ENCODE peak calls at places on chromosome X, in five cellular contexts. One of them, this sample, is unnamed.

GRCh38 chrX:53000447-53001208 is 42.3 kb upstream of the FAM156A start:
- DNase-seq in fibroblast of mammary gland: no peak
- DNase-seq in astrocyte of the cerebellum: no peak
- DNase-seq in OCI-LY7: peak; percentile 16
- DNase-seq in K562: no peak
- DNase-seq in this sample: no peak

GRCh38 chrX:130055103-130055502 is 55.2 kb downstream of the ELF4 start:
- DNase-seq in K562: no peak
- DNase-seq in fibroblast of mammary gland: peak; percentile 35
- DNase-seq in OCI-LY7: no peak
- DNase-seq in astrocyte of the cerebellum: peak; percentile 33
- DNase-seq in this sample: no peak

GRCh38 chrX:13123247-13123856 is 78.9 kb upstream of the FAM9C start:
- DNase-seq in fibroblast of mammary gland: no peak
- DNase-seq in K562: no peak
- DNase-seq in astrocyte of the cerebellum: no peak
- DNase-seq in OCI-LY7: no peak
- DNase-seq in this sample: no peak

GRCh38 chrX:38233891-38234807 is 13.5 kb upstream of the SRPX start:
- DNase-seq in OCI-LY7: no peak
- DNase-seq in astrocyte of the cerebellum: peak; percentile 70
- DNase-seq in fibroblast of mammary gland: peak; percentile 96
- DNase-seq in K562: no peak
- DNase-seq in this sample: no peak

GRCh38 chrX:39613508-39613921 is 484.2 kb downstream of the BCOR start:
- DNase-seq in OCI-LY7: peak; percentile 5
- DNase-seq in K562: no peak
- DNase-seq in fibroblast of mammary gland: no peak
- DNase-seq in astrocyte of the cerebellum: no peak
- DNase-seq in this sample: no peak

GRCh38 chrX:135185795-135186443 is 14.7 kb upstream of the CT55 start:
- DNase-seq in fibroblast of mammary gland: peak; percentile 57
- DNase-seq in K562: peak; percentile 38
- DNase-seq in OCI-LY7: peak; percentile 13
- DNase-seq in astrocyte of the cerebellum: peak; percentile 3
- DNase-seq in this sample: peak; percentile 22

GRCh38 chrX:97743014-97743413 is 859.3 kb downstream of the RPA4 start:
- DNase-seq in OCI-LY7: peak; percentile 0
- DNase-seq in K562: no peak
- DNase-seq in astrocyte of the cerebellum: no peak
- DNase-seq in fibroblast of mammary gland: peak; percentile 1
- DNase-seq in this sample: no peak

GRCh38 chrX:7159132-7159861 is 11.3 kb upstream of the PUDP start:
- DNase-seq in fibroblast of mammary gland: peak; percentile 20
- DNase-seq in OCI-LY7: no peak
- DNase-seq in K562: no peak
- DNase-seq in astrocyte of the cerebellum: no peak
- DNase-seq in this sample: no peak

GRCh38 chrX:39416547-39417262 is 615.4 kb downstream of the MID1IP1 start:
- DNase-seq in K562: no peak
- DNase-seq in astrocyte of the cerebellum: no peak
- DNase-seq in fibroblast of mammary gland: no peak
- DNase-seq in OCI-LY7: peak; percentile 24
- DNase-seq in this sample: no peak

GRCh38 chrX:155865193-155865592 is 16.0 kb upstream of the VAMP7 start:
- DNase-seq in K562: no peak
- DNase-seq in fibroblast of mammary gland: no peak
- DNase-seq in astrocyte of the cerebellum: no peak
- DNase-seq in OCI-LY7: no peak
- DNase-seq in this sample: no peak

GRCh38 chrX:4909245-4909830 is 1195.9 kb upstream of the PRKX start:
- DNase-seq in astrocyte of the cerebellum: no peak
- DNase-seq in OCI-LY7: no peak
- DNase-seq in K562: no peak
- DNase-seq in fibroblast of mammary gland: no peak
- DNase-seq in this sample: no peak

GRCh38 chrX:28498658-28499057 is 88.6 kb upstream of the IL1RAPL1 start:
- DNase-seq in OCI-LY7: no peak
- DNase-seq in K562: no peak
- DNase-seq in fibroblast of mammary gland: no peak
- DNase-seq in astrocyte of the cerebellum: no peak
- DNase-seq in this sample: no peak

GRCh38 chrX:50700921-50701320 is 113.1 kb downstream of the SHROOM4 start:
- DNase-seq in OCI-LY7: no peak
- DNase-seq in astrocyte of the cerebellum: no peak
- DNase-seq in K562: no peak
- DNase-seq in fibroblast of mammary gland: peak; percentile 20
- DNase-seq in this sample: no peak

GRCh38 chrX:110241816-110242215 is 76.1 kb downstream of the AMMECR1 start:
- DNase-seq in fibroblast of mammary gland: peak; percentile 38
- DNase-seq in astrocyte of the cerebellum: peak; percentile 35
- DNase-seq in K562: no peak
- DNase-seq in OCI-LY7: no peak
- DNase-seq in this sample: no peak

GRCh38 chrX:46554942-46555341 is 9.7 kb upstream of the ZNF674 start:
- DNase-seq in OCI-LY7: no peak
- DNase-seq in fibroblast of mammary gland: peak; percentile 60
- DNase-seq in K562: no peak
- DNase-seq in astrocyte of the cerebellum: no peak
- DNase-seq in this sample: no peak

GRCh38 chrX:132757066-132757623 is 201.3 kb downstream of the HS6ST2 start:
- DNase-seq in fibroblast of mammary gland: no peak
- DNase-seq in astrocyte of the cerebellum: no peak
- DNase-seq in OCI-LY7: no peak
- DNase-seq in K562: no peak
- DNase-seq in this sample: no peak

GRCh38 chrX:65961714-65962113 is 78.2 kb downstream of the VSIG4 start:
- DNase-seq in astrocyte of the cerebellum: no peak
- DNase-seq in fibroblast of mammary gland: no peak
- DNase-seq in OCI-LY7: no peak
- DNase-seq in K562: no peak
- DNase-seq in this sample: no peak

GRCh38 chrX:98523026-98523425 is 1639.3 kb downstream of the RPA4 start:
- DNase-seq in fibroblast of mammary gland: no peak
- DNase-seq in OCI-LY7: no peak
- DNase-seq in K562: no peak
- DNase-seq in astrocyte of the cerebellum: no peak
- DNase-seq in this sample: no peak

GRCh38 chrX:44843753-44844152 is at the start of gene DUSP21:
- DNase-seq in K562: peak; percentile 70
- DNase-seq in astrocyte of the cerebellum: no peak
- DNase-seq in fibroblast of mammary gland: no peak
- DNase-seq in OCI-LY7: no peak
- DNase-seq in this sample: no peak

GRCh38 chrX:2351999-2352995 is 148.5 kb downstream of the DHRSX start:
- DNase-seq in astrocyte of the cerebellum: peak; percentile 90
- DNase-seq in K562: peak; percentile 40
- DNase-seq in fibroblast of mammary gland: peak; percentile 98
- DNase-seq in OCI-LY7: no peak
- DNase-seq in this sample: peak; percentile 92

GRCh38 chrX:71976753-71977152 is 66.1 kb downstream of the NHSL2 start:
- DNase-seq in fibroblast of mammary gland: peak; percentile 22
- DNase-seq in K562: no peak
- DNase-seq in OCI-LY7: no peak
- DNase-seq in astrocyte of the cerebellum: no peak
- DNase-seq in this sample: no peak

GRCh38 chrX:12026481-12026880 is 111.8 kb upstream of the FRMPD4 start:
- DNase-seq in K562: no peak
- DNase-seq in astrocyte of the cerebellum: no peak
- DNase-seq in fibroblast of mammary gland: no peak
- DNase-seq in OCI-LY7: no peak
- DNase-seq in this sample: no peak

GRCh38 chrX:21843179-21843578 is 3.8 kb downstream of the MBTPS2 start:
- DNase-seq in astrocyte of the cerebellum: no peak
- DNase-seq in fibroblast of mammary gland: no peak
- DNase-seq in OCI-LY7: no peak
- DNase-seq in K562: no peak
- DNase-seq in this sample: no peak

GRCh38 chrX:104428231-104428630 is 137.8 kb upstream of the IL1RAPL2 start:
- DNase-seq in OCI-LY7: no peak
- DNase-seq in fibroblast of mammary gland: no peak
- DNase-seq in K562: no peak
- DNase-seq in astrocyte of the cerebellum: no peak
- DNase-seq in this sample: no peak

GRCh38 chrX:147962476-147962875 is 18.7 kb upstream of the FMR1NB start:
- DNase-seq in fibroblast of mammary gland: peak; percentile 5
- DNase-seq in astrocyte of the cerebellum: no peak
- DNase-seq in OCI-LY7: no peak
- DNase-seq in K562: no peak
- DNase-seq in this sample: no peak

GRCh38 chrX:150229481-150229880 is 133.6 kb upstream of the MAMLD1 start:
- DNase-seq in astrocyte of the cerebellum: no peak
- DNase-seq in OCI-LY7: no peak
- DNase-seq in K562: no peak
- DNase-seq in fibroblast of mammary gland: no peak
- DNase-seq in this sample: no peak

GRCh38 chrX:16445166-16445752 is 204.7 kb upstream of the S100G start:
- DNase-seq in K562: peak; percentile 24
- DNase-seq in OCI-LY7: peak; percentile 48
- DNase-seq in fibroblast of mammary gland: peak; percentile 39
- DNase-seq in astrocyte of the cerebellum: peak; percentile 16
- DNase-seq in this sample: no peak

GRCh38 chrX:72545990-72546389 is 26.7 kb downstream of the HDAC8 start:
- DNase-seq in K562: no peak
- DNase-seq in OCI-LY7: no peak
- DNase-seq in astrocyte of the cerebellum: no peak
- DNase-seq in fibroblast of mammary gland: peak; percentile 14
- DNase-seq in this sample: no peak

GRCh38 chrX:39652336-39652735 is 445.4 kb downstream of the BCOR start:
- DNase-seq in fibroblast of mammary gland: peak; percentile 42
- DNase-seq in OCI-LY7: peak; percentile 56
- DNase-seq in astrocyte of the cerebellum: no peak
- DNase-seq in K562: peak; percentile 32
- DNase-seq in this sample: no peak

GRCh38 chrX:34350552-34350951 is 218.4 kb upstream of the FAM47A start:
- DNase-seq in K562: no peak
- DNase-seq in OCI-LY7: no peak
- DNase-seq in fibroblast of mammary gland: no peak
- DNase-seq in astrocyte of the cerebellum: no peak
- DNase-seq in this sample: no peak

GRCh38 chrX:11381464-11381863 is 88.3 kb downstream of the AMELX start:
- DNase-seq in astrocyte of the cerebellum: peak; percentile 49
- DNase-seq in K562: peak; percentile 35
- DNase-seq in fibroblast of mammary gland: peak; percentile 78
- DNase-seq in OCI-LY7: peak; percentile 54
- DNase-seq in this sample: peak; percentile 32

GRCh38 chrX:76657499-76657898 is 230.0 kb downstream of the MAGEE1 start:
- DNase-seq in OCI-LY7: no peak
- DNase-seq in fibroblast of mammary gland: no peak
- DNase-seq in astrocyte of the cerebellum: no peak
- DNase-seq in K562: no peak
- DNase-seq in this sample: no peak

GRCh38 chrX:78522601-78523000 is 136.5 kb downstream of the RTL3 start:
- DNase-seq in K562: no peak
- DNase-seq in OCI-LY7: no peak
- DNase-seq in astrocyte of the cerebellum: no peak
- DNase-seq in fibroblast of mammary gland: no peak
- DNase-seq in this sample: no peak

DNA sequence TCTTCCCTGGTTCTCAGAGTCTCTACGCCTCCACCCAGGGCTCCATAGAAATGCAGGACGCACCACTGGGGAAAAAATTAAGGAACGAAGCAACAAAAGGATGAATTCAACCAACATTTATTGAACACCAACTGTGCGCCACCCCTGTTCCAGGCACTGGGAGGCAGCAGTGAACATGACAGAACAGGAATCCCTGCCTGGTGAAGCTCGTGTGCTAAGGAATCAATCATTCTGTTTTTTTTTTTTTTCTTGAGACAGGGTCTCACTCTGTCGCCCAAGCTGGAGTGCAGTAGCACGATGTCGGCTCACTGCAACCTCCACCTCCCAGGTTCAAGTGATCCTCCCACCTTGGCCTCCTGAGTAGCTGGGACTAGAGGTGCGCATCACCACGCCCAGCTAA is 1.9 kb upstream of the FTSJ1 start:
- DNase-seq in K562: no peak
- DNase-seq in OCI-LY7: peak; percentile 31
- DNase-seq in astrocyte of the cerebellum: no peak
- DNase-seq in fibroblast of mammary gland: peak; percentile 43
- DNase-seq in this sample: no peak
- TF ChIP-seq CTCF in K562: peak; percentile 59
- TF ChIP-seq CTCF in OCI-LY7: peak; percentile 62
- TF ChIP-seq CTCF in astrocyte of the cerebellum: peak; percentile 35
- TF ChIP-seq CTCF in fibroblast of mammary gland: peak; percentile 49
- TF ChIP-seq CTCF in this sample: no peak

DNA sequence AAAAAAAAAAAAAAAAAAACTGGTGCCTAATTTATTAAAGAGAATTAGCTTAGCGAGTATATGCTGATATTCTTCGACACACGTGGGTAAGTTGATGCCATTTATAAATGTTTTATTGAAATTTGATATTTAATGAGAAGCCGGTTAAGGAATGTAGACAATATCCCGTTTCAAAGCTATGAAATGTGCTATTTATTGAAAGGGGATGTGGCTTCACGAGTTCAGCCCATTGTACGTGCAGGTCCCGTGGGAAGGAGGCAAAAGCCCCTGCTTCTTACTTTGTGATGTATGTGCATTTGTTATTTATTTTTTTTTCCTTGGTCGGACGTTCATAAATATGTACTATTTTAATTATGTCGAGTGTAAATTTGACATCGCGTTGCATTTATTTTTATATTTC is 20.2 kb downstream of the SHOX start:
- DNase-seq in K562: no peak
- DNase-seq in OCI-LY7: no peak
- DNase-seq in astrocyte of the cerebellum: no peak
- DNase-seq in fibroblast of mammary gland: no peak
- DNase-seq in this sample: no peak
- H3K4me3 ChIP-seq in K562: no peak overlapping the region
- H3K4me3 ChIP-seq in OCI-LY7: no peak overlapping the region
- H3K4me3 ChIP-seq in astrocyte of the cerebellum: no peak overlapping the region
- H3K4me3 ChIP-seq in fibroblast of mammary gland: no peak overlapping the region
- H3K4me3 ChIP-seq in this sample: peak overlapping the region; percentile 9

DNA sequence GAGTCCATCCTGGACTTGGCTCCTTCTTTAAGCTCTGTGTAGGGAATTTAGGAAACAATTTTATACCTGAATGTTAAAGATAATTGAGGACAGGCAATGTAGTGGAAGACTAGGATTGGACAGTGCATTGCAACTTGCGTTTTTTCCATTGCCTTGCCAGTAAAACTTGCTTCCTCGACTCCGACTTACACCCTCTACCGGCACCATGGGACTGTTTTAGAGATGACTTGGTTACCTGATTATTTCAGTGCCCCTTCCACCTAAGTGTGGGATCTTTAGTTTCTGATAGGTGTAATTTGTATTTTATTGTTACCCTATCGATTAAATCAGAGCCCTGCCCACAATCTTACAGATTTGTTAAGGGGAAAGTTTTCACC is 1.2 kb downstream of the PRPS1 start:
- DNase-seq in K562: peak; percentile 27
- DNase-seq in astrocyte of the cerebellum: no peak
- DNase-seq in fibroblast of mammary gland: peak; percentile 42
- DNase-seq in OCI-LY7: peak; percentile 48
- DNase-seq in this sample: no peak
- TF ChIP-seq CTCF in K562: peak; percentile 29
- TF ChIP-seq CTCF in astrocyte of the cerebellum: peak; percentile 43
- TF ChIP-seq CTCF in fibroblast of mammary gland: peak; percentile 38
- TF ChIP-seq CTCF in OCI-LY7: peak; percentile 61
- TF ChIP-seq CTCF in this sample: peak; percentile 21

GRCh38 chrX:153764786-153765137 is 713 bp downstream of the PLXNB3 start:
- DNase-seq in OCI-LY7: no peak
- DNase-seq in fibroblast of mammary gland: no peak
- DNase-seq in astrocyte of the cerebellum: no peak
- DNase-seq in K562: no peak
- DNase-seq in this sample: no peak
- H3K4me3 ChIP-seq in OCI-LY7: no peak overlapping the region
- H3K4me3 ChIP-seq in fibroblast of mammary gland: no peak overlapping the region
- H3K4me3 ChIP-seq in astrocyte of the cerebellum: peak overlapping the region; percentile 34
- H3K4me3 ChIP-seq in K562: peak overlapping the region; percentile 51
- H3K4me3 ChIP-seq in this sample: no peak overlapping the region

GRCh38 chrX:30971761-30972603 is 82.9 kb upstream of the TAB3 start:
- DNase-seq in astrocyte of the cerebellum: no peak
- DNase-seq in fibroblast of mammary gland: peak; percentile 54
- DNase-seq in OCI-LY7: peak; percentile 54
- DNase-seq in K562: peak; percentile 14
- DNase-seq in this sample: peak; percentile 53
- TF ChIP-seq CTCF in astrocyte of the cerebellum: peak; percentile 76
- TF ChIP-seq CTCF in fibroblast of mammary gland: peak; percentile 68
- TF ChIP-seq CTCF in OCI-LY7: peak; percentile 79
- TF ChIP-seq CTCF in K562: peak; percentile 73
- TF ChIP-seq CTCF in this sample: peak; percentile 65